ENCODE peak calls at places on chromosomes 13 and 19, in four cellular contexts. Y is bronchial epithelial cell, B is OCI-LY7, L is mammary epithelial cell. O is an unnamed sample.

GRCh38 chr13:30710442-30710841 is 24.9 kb upstream of the ALOX5AP start:
- DNase-seq in B (no peak), Y (no peak), L (no peak), O (no peak)

GRCh38 chr13:103573446-103573845 is 507.2 kb upstream of the SLC10A2 start:
- DNase-seq in B (no peak), Y (no peak), L (no peak), O (no peak)

GRCh38 chr19:6056801-6057650 is 53.3 kb downstream of the RFX2 start:
- DNase-seq in L (peak; percentile 98), B (no peak), Y (peak; percentile 98), O (peak; percentile 99)

GRCh38 chr13:35789335-35790166 is 313.1 kb upstream of the MAB21L1 start:
- DNase-seq in B (peak; percentile 17), Y (peak; percentile 62), L (peak; percentile 19), O (peak; percentile 70)

GRCh38 chr19:46221981-46222610 is 7.4 kb upstream of the IGFL1 start:
- DNase-seq in B (no peak), Y (peak; percentile 83), L (peak; percentile 90), O (peak; percentile 57)

GRCh38 chr19:14366529-14366928 is 14.7 kb upstream of the ADGRE5 start:
- DNase-seq in B (peak; percentile 89), L (peak; percentile 87), Y (peak; percentile 88), O (peak; percentile 30)

GRCh38 chr19:17323973-17324327 is 10.7 kb downstream of the ANO8 start:
- DNase-seq in B (no peak), Y (no peak), L (no peak), O (no peak)

GRCh38 chr13:24274452-24274971 is 34.9 kb upstream of the C1QTNF9 start:
- DNase-seq in Y (peak; percentile 21), L (peak; percentile 6), B (peak; percentile 5), O (no peak)

GRCh38 chr13:108944760-108945159 is 315.3 kb downstream of the MYO16 start:
- DNase-seq in L (peak; percentile 70), Y (peak; percentile 93), B (no peak), O (peak; percentile 87)

GRCh38 chr13:32042567-32042966 is 11.0 kb downstream of the FRY start:
- DNase-seq in L (no peak), B (no peak), Y (no peak), O (no peak)

GRCh38 chr13:77868717-77869116 is 49.9 kb downstream of the EDNRB start:
- DNase-seq in Y (peak; percentile 35), L (peak; percentile 0), B (no peak), O (no peak)

GRCh38 chr19:17753976-17754375 is 2.7 kb downstream of the FCHO1 start:
- DNase-seq in B (peak; percentile 38), Y (no peak), L (no peak), O (no peak)

GRCh38 chr19:45175663-45176345 is 2.2 kb downstream of the TRAPPC6A start:
- DNase-seq in B (no peak), L (peak; percentile 28), Y (peak; percentile 67), O (no peak)

GRCh38 chr13:87122551-87122950 is 548.6 kb upstream of the SLITRK5 start:
- DNase-seq in Y (peak; percentile 63), L (peak; percentile 32), B (no peak), O (peak; percentile 26)

GRCh38 chr13:112873851-112874750 is 94.9 kb upstream of the MCF2L start:
- DNase-seq in Y (peak; percentile 34), B (peak; percentile 56), L (peak; percentile 41), O (peak; percentile 53)

GRCh38 chr19:38685666-38686529 is 38.4 kb downstream of the ACTN4 start:
- DNase-seq in Y (peak; percentile 50), L (peak; percentile 70), B (no peak), O (peak; percentile 53)

GRCh38 chr19:3062165-3063105 is at the start of gene TLE5:
- DNase-seq in B (peak; percentile 79), L (no peak), Y (no peak), O (peak; percentile 60)

GRCh38 chr19:4454952-4455738 is 2.4 kb downstream of the UBXN6 start:
- DNase-seq in L (peak; percentile 60), Y (peak; percentile 71), B (no peak), O (peak; percentile 70)

GRCh38 chr19:58555369-58555885 is 522 bp upstream of the CHMP2A start:
- DNase-seq in B (no peak), Y (no peak), L (no peak), O (no peak)

GRCh38 chr13:41408061-41408460 is 49.3 kb upstream of the RGCC start:
- DNase-seq in B (no peak), Y (no peak), L (peak; percentile 19), O (peak; percentile 26)

GRCh38 chr19:33734913-33735312 is 61.8 kb upstream of the KCTD15 start:
- DNase-seq in B (no peak), Y (no peak), L (no peak), O (no peak)

GRCh38 chr19:49515767-49516166 is 3.3 kb downstream of the FCGRT start:
- DNase-seq in L (no peak), B (peak; percentile 13), Y (no peak), O (no peak)

GRCh38 chr13:28408235-28408848 is 86.6 kb downstream of the FLT1 start:
- DNase-seq in B (no peak), Y (no peak), L (no peak), O (no peak)

GRCh38 chr13:23320926-23321533 is 112.5 kb downstream of the SACS start:
- DNase-seq in L (no peak), B (no peak), Y (no peak), O (no peak)

GRCh38 chr13:26179344-26179743 is 42.8 kb downstream of the RNF6 start:
- DNase-seq in L (no peak), Y (no peak), B (no peak), O (no peak)

GRCh38 chr19:58558623-58559274 is 338 bp upstream of the UBE2M start:
- DNase-seq in Y (peak; percentile 96), L (peak; percentile 97), B (peak; percentile 99), O (peak; percentile 98)

GRCh38 chr13:39417131-39417530 is 185.9 kb downstream of the LHFPL6 start:
- DNase-seq in B (peak; percentile 39), L (no peak), Y (no peak), O (no peak)

GRCh38 chr13:20528451-20528850 is 2.8 kb upstream of the CRYL1 start:
- DNase-seq in B (no peak), L (no peak), Y (no peak), O (no peak)

GRCh38 chr13:20521388-20521787 is 4.3 kb downstream of the CRYL1 start:
- DNase-seq in L (no peak), B (no peak), Y (no peak), O (no peak)

GRCh38 chr13:20525601-20526544 is at the start of gene CRYL1:
- DNase-seq in B (no peak), Y (peak; percentile 73), L (peak; percentile 68), O (peak; percentile 48)

GRCh38 chr13:20525144-20525600 is 485 bp downstream of the CRYL1 start:
- DNase-seq in Y (peak; percentile 4), B (no peak), L (peak; percentile 7), O (no peak)

DNA sequence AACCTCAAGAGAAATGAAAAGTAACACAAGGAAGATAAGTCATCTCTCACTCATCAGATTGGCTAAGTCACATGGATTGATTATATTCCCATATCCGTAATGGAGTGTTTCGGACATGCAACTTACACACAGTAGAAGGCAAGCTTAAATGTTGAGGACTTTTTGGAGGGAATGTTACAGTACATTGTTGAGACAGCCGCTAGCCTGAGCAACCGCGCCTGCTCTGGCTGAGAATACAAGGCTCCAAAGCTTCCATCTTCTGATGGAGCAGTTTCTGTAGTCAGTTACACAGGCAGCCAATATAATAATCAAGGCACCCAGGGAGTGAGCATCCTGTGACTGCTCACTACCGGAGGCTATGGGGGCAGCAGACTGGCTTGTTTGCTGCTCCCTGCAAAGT is 1.0 kb upstream of the CRYL1 start:
- DNase-seq in L (no peak), Y (no peak), B (no peak), O (peak; percentile 5)
- H3K4me3 ChIP-seq in L (peak overlapping the region; percentile 51), Y (no peak overlapping the region), B (no peak overlapping the region), O (peak overlapping the region; percentile 82)

GRCh38 chr13:92900455-92900854 is 326.2 kb upstream of the GPC6 start:
- DNase-seq in Y (no peak), L (no peak), B (no peak), O (no peak)

GRCh38 chr13:92901739-92902138 is 324.9 kb upstream of the GPC6 start:
- DNase-seq in Y (peak; percentile 5), L (peak; percentile 76), B (no peak), O (no peak)

DNA sequence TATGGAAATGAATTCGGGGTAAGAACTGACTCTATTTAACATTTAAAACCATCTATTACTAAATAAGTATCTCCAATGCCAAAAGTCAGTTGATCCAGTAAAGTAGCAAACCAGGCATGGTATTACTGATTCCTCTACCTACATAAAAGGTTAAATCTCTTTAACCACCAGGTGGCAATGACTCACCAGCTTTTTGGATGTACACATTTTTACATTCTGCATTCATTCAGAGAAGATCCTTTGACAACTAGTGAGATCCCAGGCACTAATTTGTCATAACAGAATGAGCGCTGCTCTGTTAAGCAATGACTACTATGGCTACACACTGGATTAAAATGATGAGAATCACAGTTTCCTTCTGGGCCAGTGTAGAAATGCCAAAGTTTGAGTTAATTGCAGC is 329.8 kb upstream of the GPC6 start:
- DNase-seq in B (peak; percentile 0), Y (peak; percentile 45), L (peak; percentile 58), O (peak; percentile 1)
- TF ChIP-seq CTCF in B (no peak), Y (no peak), L (peak; percentile 39), O (no peak)

GRCh38 chr13:75757336-75757735 is 121.2 kb downstream of the LMO7 start:
- DNase-seq in B (no peak), L (no peak), Y (no peak), O (no peak)
- H3K4me3 ChIP-seq in B (no peak overlapping the region), L (no peak overlapping the region), Y (no peak overlapping the region), O (no peak overlapping the region)

GRCh38 chr13:80712026-80712425 is 371.1 kb upstream of the SPRY2 start:
- DNase-seq in Y (peak; percentile 50), B (no peak), L (no peak), O (no peak)

GRCh38 chr13:80717834-80718233 is 376.9 kb upstream of the SPRY2 start:
- DNase-seq in B (no peak), Y (no peak), L (no peak), O (no peak)

GRCh38 chr13:80721689-80722088 is 380.8 kb upstream of the SPRY2 start:
- DNase-seq in B (no peak), L (no peak), Y (no peak), O (no peak)

GRCh38 chr13:80718970-80719369 is 378.0 kb upstream of the SPRY2 start:
- DNase-seq in Y (no peak), L (no peak), B (no peak), O (no peak)

GRCh38 chr13:80716610-80717081 is 375.7 kb upstream of the SPRY2 start:
- DNase-seq in Y (peak; percentile 7), B (no peak), L (no peak), O (no peak)
- TF ChIP-seq CTCF in Y (no peak), B (no peak), L (no peak), O (no peak)

DNA sequence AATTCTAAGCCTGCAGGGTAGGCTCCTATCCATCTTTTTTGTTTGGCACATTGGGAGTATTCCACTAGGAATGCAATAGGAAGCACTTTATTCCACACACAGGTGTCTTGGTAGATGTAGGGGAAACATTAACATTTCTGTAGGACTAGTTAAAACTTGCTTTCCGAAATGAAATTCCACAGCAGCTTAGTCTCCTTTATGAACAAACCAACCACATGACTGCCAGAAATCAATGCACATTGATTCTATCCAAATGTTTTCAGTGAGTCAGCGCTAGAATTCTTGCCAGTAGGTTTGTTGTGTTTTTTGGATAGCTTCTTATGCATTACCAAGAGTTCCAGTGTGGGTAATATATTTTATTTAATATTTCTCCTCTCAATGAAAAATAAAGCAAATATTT is 207.9 kb upstream of the CSNK1A1L start:
- DNase-seq in Y (peak; percentile 98), B (no peak), L (peak; percentile 91), O (peak; percentile 92)
- H3K4me3 ChIP-seq in Y (no peak overlapping the region), B (no peak overlapping the region), L (no peak overlapping the region), O (no peak overlapping the region)

GRCh38 chr13:96216543-96216942 is 126.6 kb downstream of the HS6ST3 start:
- DNase-seq in B (no peak), L (no peak), Y (no peak), O (no peak)
- TF ChIP-seq CTCF in B (no peak), L (no peak), Y (no peak), O (no peak)

O was measured in AG10803.